ENCODE peak calls at places on chromosome 2, in eight cellular contexts. One of them, this sample, is unnamed.

GRCh38 chr2:99698896-99699295 is 209.1 kb upstream of the REV1 start:
- DNase-seq in upper lobe of right lung: no peak
- DNase-seq in BE2C: no peak
- DNase-seq in IMR-90: peak
- DNase-seq in NB4: no peak
- DNase-seq in left ventricle myocardium inferior: no peak
- DNase-seq in coronary artery: peak
- DNase-seq in astrocyte of the spinal cord: peak
- DNase-seq in this sample: peak

GRCh38 chr2:25098558-25099486 is 56.9 kb downstream of the EFR3B start:
- DNase-seq in astrocyte of the spinal cord: no peak
- DNase-seq in coronary artery: no peak
- DNase-seq in NB4: no peak
- DNase-seq in IMR-90: peak
- DNase-seq in left ventricle myocardium inferior: no peak
- DNase-seq in BE2C: no peak
- DNase-seq in upper lobe of right lung: no peak
- DNase-seq in this sample: peak

GRCh38 chr2:23669413-23670244 is 257.3 kb downstream of the ATAD2B start:
- DNase-seq in astrocyte of the spinal cord: peak
- DNase-seq in IMR-90: peak
- DNase-seq in left ventricle myocardium inferior: peak
- DNase-seq in coronary artery: no peak
- DNase-seq in NB4: no peak
- DNase-seq in BE2C: peak
- DNase-seq in upper lobe of right lung: peak
- DNase-seq in this sample: peak

GRCh38 chr2:30272761-30273573 is 41.6 kb downstream of the LBH start:
- DNase-seq in NB4: no peak
- DNase-seq in astrocyte of the spinal cord: peak
- DNase-seq in left ventricle myocardium inferior: no peak
- DNase-seq in BE2C: no peak
- DNase-seq in upper lobe of right lung: no peak
- DNase-seq in IMR-90: peak
- DNase-seq in coronary artery: peak
- DNase-seq in this sample: peak

GRCh38 chr2:101899257-101899656 is 92.5 kb upstream of the IL1R2 start:
- DNase-seq in left ventricle myocardium inferior: no peak
- DNase-seq in coronary artery: no peak
- DNase-seq in upper lobe of right lung: no peak
- DNase-seq in IMR-90: no peak
- DNase-seq in BE2C: no peak
- DNase-seq in astrocyte of the spinal cord: no peak
- DNase-seq in NB4: no peak
- DNase-seq in this sample: no peak

GRCh38 chr2:152718909-152719645 is 657 bp downstream of the ARL6IP6 start:
- DNase-seq in left ventricle myocardium inferior: no peak
- DNase-seq in IMR-90: no peak
- DNase-seq in astrocyte of the spinal cord: peak
- DNase-seq in coronary artery: no peak
- DNase-seq in NB4: peak
- DNase-seq in BE2C: peak
- DNase-seq in upper lobe of right lung: no peak
- DNase-seq in this sample: peak

GRCh38 chr2:96205888-96206287 is 2.7 kb downstream of the STARD7 start:
- DNase-seq in coronary artery: no peak
- DNase-seq in left ventricle myocardium inferior: no peak
- DNase-seq in upper lobe of right lung: no peak
- DNase-seq in astrocyte of the spinal cord: peak
- DNase-seq in NB4: no peak
- DNase-seq in IMR-90: peak
- DNase-seq in BE2C: no peak
- DNase-seq in this sample: peak

GRCh38 chr2:20073462-20073861 is 22.0 kb upstream of the LAPTM4A start:
- DNase-seq in upper lobe of right lung: no peak
- DNase-seq in astrocyte of the spinal cord: no peak
- DNase-seq in coronary artery: no peak
- DNase-seq in NB4: no peak
- DNase-seq in IMR-90: peak
- DNase-seq in left ventricle myocardium inferior: no peak
- DNase-seq in BE2C: no peak
- DNase-seq in this sample: no peak

GRCh38 chr2:173164361-173164760 is 88.7 kb downstream of the MAP3K20 start:
- DNase-seq in upper lobe of right lung: no peak
- DNase-seq in NB4: no peak
- DNase-seq in IMR-90: no peak
- DNase-seq in astrocyte of the spinal cord: no peak
- DNase-seq in coronary artery: no peak
- DNase-seq in BE2C: no peak
- DNase-seq in left ventricle myocardium inferior: no peak
- DNase-seq in this sample: no peak

GRCh38 chr2:167832840-167833239 is 414.6 kb downstream of the STK39 start:
- DNase-seq in left ventricle myocardium inferior: no peak
- DNase-seq in IMR-90: no peak
- DNase-seq in BE2C: no peak
- DNase-seq in upper lobe of right lung: no peak
- DNase-seq in astrocyte of the spinal cord: no peak
- DNase-seq in coronary artery: no peak
- DNase-seq in NB4: no peak
- DNase-seq in this sample: no peak

GRCh38 chr2:160278101-160278888 is 78.2 kb upstream of the ITGB6 start:
- DNase-seq in left ventricle myocardium inferior: no peak
- DNase-seq in astrocyte of the spinal cord: no peak
- DNase-seq in upper lobe of right lung: no peak
- DNase-seq in coronary artery: no peak
- DNase-seq in BE2C: no peak
- DNase-seq in IMR-90: no peak
- DNase-seq in NB4: no peak
- DNase-seq in this sample: no peak

GRCh38 chr2:119598576-119598975 is 54.3 kb downstream of the CFAP221 start:
- DNase-seq in coronary artery: no peak
- DNase-seq in IMR-90: no peak
- DNase-seq in upper lobe of right lung: no peak
- DNase-seq in BE2C: no peak
- DNase-seq in NB4: no peak
- DNase-seq in left ventricle myocardium inferior: no peak
- DNase-seq in astrocyte of the spinal cord: no peak
- DNase-seq in this sample: no peak

GRCh38 chr2:96091141-96091710 is 25.1 kb downstream of the ADRA2B start:
- DNase-seq in left ventricle myocardium inferior: peak
- DNase-seq in BE2C: peak
- DNase-seq in coronary artery: peak
- DNase-seq in IMR-90: no peak
- DNase-seq in NB4: no peak
- DNase-seq in upper lobe of right lung: peak
- DNase-seq in astrocyte of the spinal cord: no peak
- DNase-seq in this sample: no peak

GRCh38 chr2:38274286-38275276 is 102.5 kb downstream of the ATL2 start:
- DNase-seq in BE2C: peak
- DNase-seq in IMR-90: peak
- DNase-seq in left ventricle myocardium inferior: no peak
- DNase-seq in NB4: peak
- DNase-seq in astrocyte of the spinal cord: peak
- DNase-seq in upper lobe of right lung: no peak
- DNase-seq in coronary artery: no peak
- DNase-seq in this sample: peak

GRCh38 chr2:98769784-98770183 is 38.9 kb upstream of the MGAT4A start:
- DNase-seq in BE2C: no peak
- DNase-seq in astrocyte of the spinal cord: no peak
- DNase-seq in coronary artery: no peak
- DNase-seq in IMR-90: no peak
- DNase-seq in upper lobe of right lung: no peak
- DNase-seq in NB4: no peak
- DNase-seq in left ventricle myocardium inferior: no peak
- DNase-seq in this sample: peak

GRCh38 chr2:177338177-177338721 is 54.3 kb upstream of the AGPS start:
- DNase-seq in astrocyte of the spinal cord: peak
- DNase-seq in upper lobe of right lung: no peak
- DNase-seq in left ventricle myocardium inferior: no peak
- DNase-seq in coronary artery: no peak
- DNase-seq in IMR-90: peak
- DNase-seq in NB4: no peak
- DNase-seq in BE2C: no peak
- DNase-seq in this sample: peak

GRCh38 chr2:54040250-54040649 is 69.5 kb upstream of the PSME4 start:
- DNase-seq in astrocyte of the spinal cord: no peak
- DNase-seq in coronary artery: no peak
- DNase-seq in NB4: no peak
- DNase-seq in upper lobe of right lung: no peak
- DNase-seq in IMR-90: no peak
- DNase-seq in left ventricle myocardium inferior: no peak
- DNase-seq in BE2C: no peak
- DNase-seq in this sample: no peak

GRCh38 chr2:112646791-112647720 is 1.3 kb downstream of the SLC20A1 start:
- DNase-seq in coronary artery: no peak
- DNase-seq in BE2C: no peak
- DNase-seq in astrocyte of the spinal cord: no peak
- DNase-seq in upper lobe of right lung: no peak
- DNase-seq in left ventricle myocardium inferior: no peak
- DNase-seq in NB4: peak
- DNase-seq in IMR-90: no peak
- DNase-seq in this sample: no peak

GRCh38 chr2:215619022-215619958 is 183.4 kb upstream of the FN1 start:
- DNase-seq in coronary artery: no peak
- DNase-seq in IMR-90: peak
- DNase-seq in upper lobe of right lung: no peak
- DNase-seq in BE2C: peak
- DNase-seq in left ventricle myocardium inferior: no peak
- DNase-seq in NB4: peak
- DNase-seq in astrocyte of the spinal cord: peak
- DNase-seq in this sample: no peak

GRCh38 chr2:205802069-205802468 is 119.8 kb downstream of the NRP2 start:
- DNase-seq in IMR-90: peak
- DNase-seq in BE2C: peak
- DNase-seq in left ventricle myocardium inferior: no peak
- DNase-seq in coronary artery: no peak
- DNase-seq in NB4: no peak
- DNase-seq in upper lobe of right lung: no peak
- DNase-seq in astrocyte of the spinal cord: no peak
- DNase-seq in this sample: no peak

GRCh38 chr2:226802573-226802972 is 3.0 kb upstream of the IRS1 start:
- DNase-seq in coronary artery: no peak
- DNase-seq in BE2C: no peak
- DNase-seq in left ventricle myocardium inferior: no peak
- DNase-seq in astrocyte of the spinal cord: peak
- DNase-seq in IMR-90: peak
- DNase-seq in upper lobe of right lung: no peak
- DNase-seq in NB4: peak
- DNase-seq in this sample: peak

GRCh38 chr2:7034313-7034712 is 117.1 kb downstream of the RNF144A start:
- DNase-seq in IMR-90: no peak
- DNase-seq in upper lobe of right lung: no peak
- DNase-seq in BE2C: peak
- DNase-seq in left ventricle myocardium inferior: no peak
- DNase-seq in astrocyte of the spinal cord: peak
- DNase-seq in NB4: peak
- DNase-seq in coronary artery: no peak
- DNase-seq in this sample: no peak

GRCh38 chr2:38527338-38528007 is 75.3 kb downstream of the HNRNPLL start:
- DNase-seq in BE2C: no peak
- DNase-seq in astrocyte of the spinal cord: no peak
- DNase-seq in upper lobe of right lung: no peak
- DNase-seq in coronary artery: no peak
- DNase-seq in IMR-90: no peak
- DNase-seq in NB4: no peak
- DNase-seq in left ventricle myocardium inferior: no peak
- DNase-seq in this sample: no peak

GRCh38 chr2:10375570-10376266 is 72.4 kb downstream of the ODC1 start:
- DNase-seq in NB4: peak
- DNase-seq in coronary artery: no peak
- DNase-seq in upper lobe of right lung: no peak
- DNase-seq in left ventricle myocardium inferior: no peak
- DNase-seq in IMR-90: no peak
- DNase-seq in BE2C: no peak
- DNase-seq in astrocyte of the spinal cord: no peak
- DNase-seq in this sample: no peak

GRCh38 chr2:195709901-195710300 is 52.9 kb downstream of the SLC39A10 start:
- DNase-seq in upper lobe of right lung: no peak
- DNase-seq in left ventricle myocardium inferior: no peak
- DNase-seq in NB4: no peak
- DNase-seq in BE2C: no peak
- DNase-seq in coronary artery: no peak
- DNase-seq in astrocyte of the spinal cord: no peak
- DNase-seq in IMR-90: peak
- DNase-seq in this sample: no peak

GRCh38 chr2:151261240-151261976 is at the start of gene RBM43:
- DNase-seq in IMR-90: peak
- DNase-seq in NB4: peak
- DNase-seq in upper lobe of right lung: peak
- DNase-seq in astrocyte of the spinal cord: peak
- DNase-seq in coronary artery: peak
- DNase-seq in left ventricle myocardium inferior: peak
- DNase-seq in BE2C: peak
- DNase-seq in this sample: peak
- TF ChIP-seq CTCF in IMR-90: no peak
- TF ChIP-seq CTCF in NB4: no peak
- TF ChIP-seq CTCF in upper lobe of right lung: peak
- TF ChIP-seq CTCF in astrocyte of the spinal cord: no peak
- TF ChIP-seq CTCF in coronary artery: no peak
- TF ChIP-seq CTCF in left ventricle myocardium inferior: peak
- TF ChIP-seq CTCF in BE2C: no peak
- TF ChIP-seq CTCF in this sample: no peak

GRCh38 chr2:213018340-213018901 is 133.0 kb downstream of the IKZF2 start:
- DNase-seq in astrocyte of the spinal cord: no peak
- DNase-seq in coronary artery: no peak
- DNase-seq in BE2C: no peak
- DNase-seq in NB4: no peak
- DNase-seq in IMR-90: no peak
- DNase-seq in upper lobe of right lung: no peak
- DNase-seq in left ventricle myocardium inferior: no peak
- DNase-seq in this sample: no peak
- H3K4me3 ChIP-seq in astrocyte of the spinal cord: no peak
- H3K4me3 ChIP-seq in coronary artery: no peak
- H3K4me3 ChIP-seq in BE2C: no peak
- H3K4me3 ChIP-seq in NB4: no peak
- H3K4me3 ChIP-seq in IMR-90: no peak
- H3K4me3 ChIP-seq in upper lobe of right lung: no peak
- H3K4me3 ChIP-seq in left ventricle myocardium inferior: no peak
- H3K4me3 ChIP-seq in this sample: no peak

DNA sequence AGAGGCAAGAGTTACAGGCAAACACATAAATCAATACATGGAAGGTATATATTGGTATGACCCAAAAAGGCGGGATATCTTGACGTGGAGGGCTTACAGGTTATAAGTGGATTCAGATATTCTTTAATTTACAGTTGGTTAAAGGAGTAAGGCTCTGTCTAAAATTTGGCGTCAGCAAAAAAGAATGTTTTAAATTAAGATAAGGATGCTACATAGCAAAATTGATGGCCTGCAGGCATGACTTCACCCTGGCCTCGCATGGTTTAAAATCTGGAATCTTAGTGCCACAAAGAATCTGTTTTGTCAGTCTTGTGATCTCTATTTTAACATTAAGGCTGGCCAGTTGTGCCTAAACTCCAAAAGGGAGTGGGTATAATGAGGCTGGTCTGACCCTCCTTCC is 58.4 kb upstream of the REL start:
- DNase-seq in coronary artery: no peak
- DNase-seq in IMR-90: no peak
- DNase-seq in left ventricle myocardium inferior: no peak
- DNase-seq in BE2C: no peak
- DNase-seq in upper lobe of right lung: no peak
- DNase-seq in astrocyte of the spinal cord: no peak
- DNase-seq in NB4: no peak
- DNase-seq in this sample: no peak
- TF ChIP-seq CTCF in coronary artery: no peak
- TF ChIP-seq CTCF in IMR-90: no peak
- TF ChIP-seq CTCF in left ventricle myocardium inferior: no peak
- TF ChIP-seq CTCF in BE2C: no peak
- TF ChIP-seq CTCF in upper lobe of right lung: no peak
- TF ChIP-seq CTCF in astrocyte of the spinal cord: no peak
- TF ChIP-seq CTCF in NB4: no peak
- TF ChIP-seq CTCF in this sample: no peak

GRCh38 chr2:63058742-63059433 is 8.3 kb downstream of the OTX1 start:
- DNase-seq in left ventricle myocardium inferior: no peak
- DNase-seq in NB4: no peak
- DNase-seq in coronary artery: no peak
- DNase-seq in IMR-90: no peak
- DNase-seq in upper lobe of right lung: no peak
- DNase-seq in BE2C: no peak
- DNase-seq in astrocyte of the spinal cord: no peak
- DNase-seq in this sample: no peak
- H3K4me3 ChIP-seq in left ventricle myocardium inferior: peak
- H3K4me3 ChIP-seq in NB4: no peak
- H3K4me3 ChIP-seq in coronary artery: peak
- H3K4me3 ChIP-seq in IMR-90: no peak
- H3K4me3 ChIP-seq in upper lobe of right lung: no peak
- H3K4me3 ChIP-seq in BE2C: peak
- H3K4me3 ChIP-seq in astrocyte of the spinal cord: no peak
- H3K4me3 ChIP-seq in this sample: no peak